ENCODE peak calls at places on chromosomes 2 and 18, in eight cellular contexts. One of them, this sample, is unnamed.

GRCh38 chr2:53438056-53438455 is 329.5 kb upstream of the CHAC2 start:
- DNase-seq in fibroblast of mammary gland: no peak
- DNase-seq in neural progenitor cell: no peak
- DNase-seq in body of pancreas: peak; percentile 63
- DNase-seq in BJ: no peak
- DNase-seq in mesothelial cell of epicardium: no peak
- DNase-seq in fibroblast of the aortic adventitia: no peak
- DNase-seq in HFF-Myc: no peak
- DNase-seq in this sample: no peak

GRCh38 chr2:207505728-207506127 is 24.0 kb upstream of the CREB1 start:
- DNase-seq in fibroblast of mammary gland: peak; percentile 89
- DNase-seq in neural progenitor cell: no peak
- DNase-seq in body of pancreas: no peak
- DNase-seq in BJ: peak; percentile 62
- DNase-seq in mesothelial cell of epicardium: no peak
- DNase-seq in fibroblast of the aortic adventitia: peak; percentile 89
- DNase-seq in HFF-Myc: peak; percentile 66
- DNase-seq in this sample: no peak

GRCh38 chr2:39413063-39413722 is 23.9 kb downstream of the MAP4K3 start:
- DNase-seq in fibroblast of mammary gland: no peak
- DNase-seq in neural progenitor cell: no peak
- DNase-seq in body of pancreas: no peak
- DNase-seq in BJ: no peak
- DNase-seq in mesothelial cell of epicardium: no peak
- DNase-seq in fibroblast of the aortic adventitia: no peak
- DNase-seq in HFF-Myc: no peak
- DNase-seq in this sample: no peak

GRCh38 chr2:37625781-37626548 is 45.5 kb downstream of the CDC42EP3 start:
- DNase-seq in fibroblast of mammary gland: no peak
- DNase-seq in neural progenitor cell: no peak
- DNase-seq in body of pancreas: peak; percentile 62
- DNase-seq in BJ: no peak
- DNase-seq in mesothelial cell of epicardium: no peak
- DNase-seq in fibroblast of the aortic adventitia: peak; percentile 38
- DNase-seq in HFF-Myc: no peak
- DNase-seq in this sample: no peak

GRCh38 chr2:71675296-71675695 is 221.9 kb downstream of the DYSF start:
- DNase-seq in fibroblast of mammary gland: no peak
- DNase-seq in neural progenitor cell: no peak
- DNase-seq in body of pancreas: peak; percentile 43
- DNase-seq in BJ: no peak
- DNase-seq in mesothelial cell of epicardium: no peak
- DNase-seq in fibroblast of the aortic adventitia: no peak
- DNase-seq in HFF-Myc: no peak
- DNase-seq in this sample: no peak

GRCh38 chr2:201808070-201808469 is 1.7 kb downstream of the CDK15 start:
- DNase-seq in fibroblast of mammary gland: no peak
- DNase-seq in neural progenitor cell: no peak
- DNase-seq in body of pancreas: no peak
- DNase-seq in BJ: no peak
- DNase-seq in mesothelial cell of epicardium: no peak
- DNase-seq in fibroblast of the aortic adventitia: no peak
- DNase-seq in HFF-Myc: no peak
- DNase-seq in this sample: peak; percentile 15

GRCh38 chr2:119223521-119224390 is at the start of gene STEAP3:
- DNase-seq in fibroblast of mammary gland: peak; percentile 36
- DNase-seq in neural progenitor cell: peak; percentile 91
- DNase-seq in body of pancreas: peak; percentile 92
- DNase-seq in BJ: no peak
- DNase-seq in mesothelial cell of epicardium: no peak
- DNase-seq in fibroblast of the aortic adventitia: peak; percentile 32
- DNase-seq in HFF-Myc: no peak
- DNase-seq in this sample: peak; percentile 89

GRCh38 chr2:120661551-120661950 is 74.1 kb upstream of the GLI2 start:
- DNase-seq in fibroblast of mammary gland: no peak
- DNase-seq in neural progenitor cell: peak; percentile 63
- DNase-seq in body of pancreas: peak; percentile 51
- DNase-seq in BJ: no peak
- DNase-seq in mesothelial cell of epicardium: no peak
- DNase-seq in fibroblast of the aortic adventitia: no peak
- DNase-seq in HFF-Myc: no peak
- DNase-seq in this sample: peak; percentile 68

GRCh38 chr18:46554406-46554805 is 102.6 kb downstream of the LOXHD1 start:
- DNase-seq in fibroblast of mammary gland: no peak
- DNase-seq in neural progenitor cell: no peak
- DNase-seq in body of pancreas: no peak
- DNase-seq in BJ: no peak
- DNase-seq in mesothelial cell of epicardium: no peak
- DNase-seq in fibroblast of the aortic adventitia: no peak
- DNase-seq in HFF-Myc: no peak
- DNase-seq in this sample: no peak

GRCh38 chr18:62566199-62566598 is 43.4 kb downstream of the ZCCHC2 start:
- DNase-seq in fibroblast of mammary gland: peak; percentile 36
- DNase-seq in neural progenitor cell: peak; percentile 56
- DNase-seq in body of pancreas: peak; percentile 56
- DNase-seq in BJ: no peak
- DNase-seq in mesothelial cell of epicardium: no peak
- DNase-seq in fibroblast of the aortic adventitia: peak; percentile 24
- DNase-seq in HFF-Myc: no peak
- DNase-seq in this sample: no peak

GRCh38 chr18:23964282-23965238 is 50.0 kb upstream of the TTC39C start:
- DNase-seq in fibroblast of mammary gland: no peak
- DNase-seq in neural progenitor cell: no peak
- DNase-seq in body of pancreas: peak; percentile 31
- DNase-seq in BJ: no peak
- DNase-seq in mesothelial cell of epicardium: no peak
- DNase-seq in fibroblast of the aortic adventitia: no peak
- DNase-seq in HFF-Myc: no peak
- DNase-seq in this sample: no peak

GRCh38 chr2:197704434-197705142 is 581 bp upstream of the MARS2 start:
- DNase-seq in fibroblast of mammary gland: no peak
- DNase-seq in neural progenitor cell: no peak
- DNase-seq in body of pancreas: no peak
- DNase-seq in BJ: no peak
- DNase-seq in mesothelial cell of epicardium: no peak
- DNase-seq in fibroblast of the aortic adventitia: no peak
- DNase-seq in HFF-Myc: no peak
- DNase-seq in this sample: no peak

GRCh38 chr2:20421988-20422678 is 24.7 kb upstream of the RHOB start:
- DNase-seq in fibroblast of mammary gland: peak; percentile 97
- DNase-seq in neural progenitor cell: no peak
- DNase-seq in body of pancreas: peak; percentile 96
- DNase-seq in BJ: peak; percentile 80
- DNase-seq in mesothelial cell of epicardium: no peak
- DNase-seq in fibroblast of the aortic adventitia: peak; percentile 92
- DNase-seq in HFF-Myc: peak; percentile 59
- DNase-seq in this sample: no peak

GRCh38 chr2:231662028-231662810 is 46.1 kb upstream of the PTMA start:
- DNase-seq in fibroblast of mammary gland: peak; percentile 97
- DNase-seq in neural progenitor cell: peak; percentile 98
- DNase-seq in body of pancreas: peak; percentile 95
- DNase-seq in BJ: peak; percentile 59
- DNase-seq in mesothelial cell of epicardium: peak; percentile 92
- DNase-seq in fibroblast of the aortic adventitia: peak; percentile 97
- DNase-seq in HFF-Myc: peak; percentile 92
- DNase-seq in this sample: peak; percentile 96
- TF ChIP-seq CTCF in fibroblast of mammary gland: no peak
- TF ChIP-seq CTCF in neural progenitor cell: no peak
- TF ChIP-seq CTCF in body of pancreas: peak; percentile 25
- TF ChIP-seq CTCF in BJ: no peak
- TF ChIP-seq CTCF in mesothelial cell of epicardium: no peak
- TF ChIP-seq CTCF in fibroblast of the aortic adventitia: no peak
- TF ChIP-seq CTCF in HFF-Myc: no peak
- TF ChIP-seq CTCF in this sample: no peak

GRCh38 chr2:172429351-172429968 is 2.1 kb downstream of the ITGA6 start:
- DNase-seq in fibroblast of mammary gland: no peak
- DNase-seq in neural progenitor cell: peak; percentile 37
- DNase-seq in body of pancreas: peak; percentile 25
- DNase-seq in BJ: no peak
- DNase-seq in mesothelial cell of epicardium: no peak
- DNase-seq in fibroblast of the aortic adventitia: peak; percentile 37
- DNase-seq in HFF-Myc: no peak
- DNase-seq in this sample: no peak
- TF ChIP-seq CTCF in fibroblast of mammary gland: no peak
- TF ChIP-seq CTCF in neural progenitor cell: peak; percentile 3
- TF ChIP-seq CTCF in body of pancreas: peak; percentile 20
- TF ChIP-seq CTCF in BJ: peak; percentile 6
- TF ChIP-seq CTCF in mesothelial cell of epicardium: no peak
- TF ChIP-seq CTCF in fibroblast of the aortic adventitia: peak; percentile 24
- TF ChIP-seq CTCF in HFF-Myc: peak; percentile 3
- TF ChIP-seq CTCF in this sample: no peak

DNA sequence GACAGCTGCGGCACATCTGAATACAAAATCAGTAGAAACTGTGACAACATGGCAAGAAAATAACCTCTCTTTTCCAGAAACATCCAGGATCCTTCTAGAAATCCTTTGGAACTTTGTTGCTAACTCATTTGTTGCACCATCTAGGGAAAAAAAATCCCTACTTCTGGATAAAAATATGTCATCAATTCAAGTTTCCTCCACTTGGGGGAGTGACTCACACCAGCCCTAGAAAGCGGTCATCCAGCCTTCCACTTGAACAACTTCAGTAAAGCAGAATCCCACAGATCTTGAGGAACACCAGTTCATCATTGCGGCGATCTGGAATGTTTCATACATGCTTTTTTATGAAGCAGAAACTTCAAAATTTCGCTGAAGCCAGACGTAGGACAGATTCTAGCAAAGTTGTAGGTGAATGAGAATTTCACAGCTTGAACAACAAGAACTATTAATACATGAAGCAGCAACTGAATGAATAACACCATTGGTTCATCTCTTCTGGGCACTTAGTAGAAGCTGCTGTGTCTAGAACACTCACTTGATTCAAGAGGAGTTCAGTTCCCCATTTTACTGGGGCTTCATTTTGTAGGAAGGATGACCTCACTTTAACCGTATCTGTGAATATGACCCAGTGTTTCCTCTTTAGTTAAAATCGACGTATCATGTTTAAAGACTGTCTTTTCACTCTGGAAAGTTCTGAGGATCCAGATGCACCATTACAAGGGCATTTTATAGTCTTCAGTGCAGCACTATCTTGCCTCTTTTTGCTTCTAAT is 48.0 kb downstream of the LRRTM1 start:
- DNase-seq in fibroblast of mammary gland: peak; percentile 29
- DNase-seq in neural progenitor cell: peak; percentile 55
- DNase-seq in body of pancreas: no peak
- DNase-seq in BJ: no peak
- DNase-seq in mesothelial cell of epicardium: no peak
- DNase-seq in fibroblast of the aortic adventitia: peak; percentile 32
- DNase-seq in HFF-Myc: peak; percentile 16
- DNase-seq in this sample: peak; percentile 6
- TF ChIP-seq CTCF in fibroblast of mammary gland: peak; percentile 37
- TF ChIP-seq CTCF in neural progenitor cell: peak; percentile 62
- TF ChIP-seq CTCF in body of pancreas: no peak
- TF ChIP-seq CTCF in BJ: peak; percentile 50
- TF ChIP-seq CTCF in mesothelial cell of epicardium: peak; percentile 50
- TF ChIP-seq CTCF in fibroblast of the aortic adventitia: peak; percentile 43
- TF ChIP-seq CTCF in HFF-Myc: peak; percentile 42
- TF ChIP-seq CTCF in this sample: peak; percentile 30

GRCh38 chr2:239375278-239376061 is 25.4 kb downstream of the HDAC4 start:
- DNase-seq in fibroblast of mammary gland: no peak
- DNase-seq in neural progenitor cell: peak; percentile 53
- DNase-seq in body of pancreas: no peak
- DNase-seq in BJ: no peak
- DNase-seq in mesothelial cell of epicardium: no peak
- DNase-seq in fibroblast of the aortic adventitia: no peak
- DNase-seq in HFF-Myc: no peak
- DNase-seq in this sample: no peak
- TF ChIP-seq CTCF in fibroblast of mammary gland: peak; percentile 3
- TF ChIP-seq CTCF in neural progenitor cell: peak; percentile 44
- TF ChIP-seq CTCF in body of pancreas: no peak
- TF ChIP-seq CTCF in BJ: no peak
- TF ChIP-seq CTCF in mesothelial cell of epicardium: no peak
- TF ChIP-seq CTCF in fibroblast of the aortic adventitia: no peak
- TF ChIP-seq CTCF in HFF-Myc: no peak
- TF ChIP-seq CTCF in this sample: no peak

GRCh38 chr2:158179660-158180059 is 78.0 kb downstream of the UPP2 start:
- DNase-seq in fibroblast of mammary gland: peak; percentile 30
- DNase-seq in neural progenitor cell: no peak
- DNase-seq in body of pancreas: no peak
- DNase-seq in BJ: no peak
- DNase-seq in mesothelial cell of epicardium: no peak
- DNase-seq in fibroblast of the aortic adventitia: peak; percentile 45
- DNase-seq in HFF-Myc: no peak
- DNase-seq in this sample: no peak
- TF ChIP-seq CTCF in fibroblast of mammary gland: peak; percentile 35
- TF ChIP-seq CTCF in neural progenitor cell: peak; percentile 46
- TF ChIP-seq CTCF in body of pancreas: peak; percentile 17
- TF ChIP-seq CTCF in BJ: peak; percentile 37
- TF ChIP-seq CTCF in mesothelial cell of epicardium: peak; percentile 36
- TF ChIP-seq CTCF in fibroblast of the aortic adventitia: peak; percentile 36
- TF ChIP-seq CTCF in HFF-Myc: no peak
- TF ChIP-seq CTCF in this sample: peak; percentile 19

DNA sequence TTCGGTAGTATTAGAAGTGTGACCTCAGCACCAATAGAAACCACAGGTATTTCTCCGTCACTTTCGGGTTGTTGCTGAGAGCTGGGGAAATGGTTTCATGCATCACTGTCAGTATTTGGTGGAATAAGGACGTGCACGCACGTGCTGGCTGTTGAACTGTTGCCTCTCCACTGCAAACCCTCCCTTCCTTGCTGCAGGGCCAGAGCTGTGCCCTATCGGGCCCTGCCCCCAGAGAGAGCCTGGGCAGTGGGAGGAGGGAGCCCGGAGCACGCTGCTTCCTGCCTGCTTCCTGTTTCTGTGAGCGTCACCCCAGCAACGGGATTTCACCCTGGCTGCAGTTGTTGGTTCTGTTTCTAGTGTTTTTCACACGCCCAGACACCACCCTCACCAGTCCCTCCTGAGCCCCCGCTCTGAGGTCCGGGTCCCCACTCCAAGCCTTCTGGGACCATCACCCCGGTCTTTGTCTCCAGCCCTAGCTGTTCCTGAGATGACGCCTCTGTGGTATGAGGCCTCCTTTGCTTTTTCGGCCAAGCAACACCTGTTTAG is 47.4 kb downstream of the LRRFIP1 start:
- DNase-seq in fibroblast of mammary gland: peak; percentile 69
- DNase-seq in neural progenitor cell: peak; percentile 54
- DNase-seq in body of pancreas: peak; percentile 81
- DNase-seq in BJ: peak; percentile 47
- DNase-seq in mesothelial cell of epicardium: no peak
- DNase-seq in fibroblast of the aortic adventitia: peak; percentile 61
- DNase-seq in HFF-Myc: peak; percentile 75
- DNase-seq in this sample: peak; percentile 61
- TF ChIP-seq CTCF in fibroblast of mammary gland: no peak
- TF ChIP-seq CTCF in neural progenitor cell: no peak
- TF ChIP-seq CTCF in body of pancreas: peak; percentile 26
- TF ChIP-seq CTCF in BJ: no peak
- TF ChIP-seq CTCF in mesothelial cell of epicardium: no peak
- TF ChIP-seq CTCF in fibroblast of the aortic adventitia: no peak
- TF ChIP-seq CTCF in HFF-Myc: peak; percentile 2
- TF ChIP-seq CTCF in this sample: no peak

DNA sequence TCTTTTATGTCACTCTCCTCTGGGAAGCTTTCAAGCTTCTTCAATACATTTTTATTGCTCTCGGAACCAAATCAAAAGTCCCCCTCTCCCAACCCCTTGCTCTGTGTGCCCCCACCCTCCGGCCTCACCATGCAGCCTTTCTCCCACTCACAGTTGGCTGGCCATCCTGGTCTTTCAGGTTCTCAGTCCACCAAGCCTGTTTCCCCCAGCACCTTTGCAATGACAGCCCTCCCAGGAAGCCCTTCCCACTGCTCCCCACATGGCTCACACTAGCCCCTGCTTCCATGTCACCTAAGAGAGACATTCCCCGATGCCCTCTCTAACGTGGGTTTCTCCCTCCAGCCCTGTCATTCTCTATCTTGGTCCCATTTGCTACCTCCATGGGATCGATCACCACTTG is 266.6 kb downstream of the SRBD1 start:
- DNase-seq in fibroblast of mammary gland: no peak
- DNase-seq in neural progenitor cell: no peak
- DNase-seq in body of pancreas: no peak
- DNase-seq in BJ: no peak
- DNase-seq in mesothelial cell of epicardium: no peak
- DNase-seq in fibroblast of the aortic adventitia: no peak
- DNase-seq in HFF-Myc: no peak
- DNase-seq in this sample: no peak
- TF ChIP-seq CTCF in fibroblast of mammary gland: no peak
- TF ChIP-seq CTCF in neural progenitor cell: no peak
- TF ChIP-seq CTCF in body of pancreas: no peak
- TF ChIP-seq CTCF in BJ: no peak
- TF ChIP-seq CTCF in mesothelial cell of epicardium: no peak
- TF ChIP-seq CTCF in fibroblast of the aortic adventitia: no peak
- TF ChIP-seq CTCF in HFF-Myc: no peak
- TF ChIP-seq CTCF in this sample: no peak